ENCODE peak calls at places on chromosomes 2 and 18, in nine cellular contexts. One of them, this sample, is unnamed.
A peak's percentile ranks its signal among the peaks of the same experiment; 100 is the strongest.

GRCh38 chr2:225070811-225071210 is 28.5 kb upstream of the DOCK10 start:
- DNase-seq in foreskin keratinocyte: no peak
- DNase-seq in endothelial cell: no peak
- DNase-seq in stimulated activated CD4-positive, alpha-beta T cell treated with anti-CD3 and anti-CD28 coated beads, Interleukin-4, amount 100 ng/mL, for 1 hour: no peak
- DNase-seq in WTC11: no peak
- DNase-seq in left cardiac atrium: no peak
- DNase-seq in Karpas-422: no peak
- DNase-seq in NB4: no peak
- DNase-seq in psoas muscle: no peak
- DNase-seq in this sample: no peak

GRCh38 chr2:120445431-120446143 is 99.7 kb downstream of the INHBB start:
- DNase-seq in foreskin keratinocyte: no peak
- DNase-seq in left cardiac atrium: no peak
- DNase-seq in NB4: no peak
- DNase-seq in WTC11: no peak
- DNase-seq in stimulated activated CD4-positive, alpha-beta T cell treated with anti-CD3 and anti-CD28 coated beads, Interleukin-4, amount 100 ng/mL, for 1 hour: no peak
- DNase-seq in endothelial cell: no peak
- DNase-seq in Karpas-422: no peak
- DNase-seq in psoas muscle: no peak
- DNase-seq in this sample: no peak

GRCh38 chr2:226733927-226734564 is 65.6 kb downstream of the IRS1 start:
- DNase-seq in Karpas-422: no peak
- DNase-seq in psoas muscle: no peak
- DNase-seq in left cardiac atrium: no peak
- DNase-seq in foreskin keratinocyte: no peak
- DNase-seq in endothelial cell: no peak
- DNase-seq in NB4: no peak
- DNase-seq in WTC11: no peak
- DNase-seq in stimulated activated CD4-positive, alpha-beta T cell treated with anti-CD3 and anti-CD28 coated beads, Interleukin-4, amount 100 ng/mL, for 1 hour: no peak
- DNase-seq in this sample: no peak

GRCh38 chr18:38923136-38923535 is 1357.5 kb upstream of the CELF4 start:
- DNase-seq in Karpas-422: no peak
- DNase-seq in stimulated activated CD4-positive, alpha-beta T cell treated with anti-CD3 and anti-CD28 coated beads, Interleukin-4, amount 100 ng/mL, for 1 hour: no peak
- DNase-seq in psoas muscle: no peak
- DNase-seq in left cardiac atrium: no peak
- DNase-seq in foreskin keratinocyte: no peak
- DNase-seq in NB4: no peak
- DNase-seq in endothelial cell: no peak
- DNase-seq in WTC11: no peak
- DNase-seq in this sample: peak; percentile 73

GRCh38 chr18:30016179-30016578 is 1026.4 kb downstream of the DSC3 start:
- DNase-seq in psoas muscle: no peak
- DNase-seq in stimulated activated CD4-positive, alpha-beta T cell treated with anti-CD3 and anti-CD28 coated beads, Interleukin-4, amount 100 ng/mL, for 1 hour: no peak
- DNase-seq in foreskin keratinocyte: peak; percentile 26
- DNase-seq in endothelial cell: no peak
- DNase-seq in Karpas-422: no peak
- DNase-seq in WTC11: no peak
- DNase-seq in NB4: no peak
- DNase-seq in left cardiac atrium: no peak
- DNase-seq in this sample: no peak

GRCh38 chr2:111041398-111042202 is 79.1 kb upstream of the BCL2L11 start:
- DNase-seq in NB4: no peak
- DNase-seq in stimulated activated CD4-positive, alpha-beta T cell treated with anti-CD3 and anti-CD28 coated beads, Interleukin-4, amount 100 ng/mL, for 1 hour: no peak
- DNase-seq in WTC11: no peak
- DNase-seq in foreskin keratinocyte: no peak
- DNase-seq in endothelial cell: no peak
- DNase-seq in left cardiac atrium: no peak
- DNase-seq in psoas muscle: no peak
- DNase-seq in Karpas-422: no peak
- DNase-seq in this sample: no peak

GRCh38 chr2:40448476-40449079 is 3.3 kb downstream of the SLC8A1 start:
- DNase-seq in Karpas-422: peak; percentile 76
- DNase-seq in foreskin keratinocyte: no peak
- DNase-seq in NB4: peak; percentile 53
- DNase-seq in WTC11: no peak
- DNase-seq in stimulated activated CD4-positive, alpha-beta T cell treated with anti-CD3 and anti-CD28 coated beads, Interleukin-4, amount 100 ng/mL, for 1 hour: no peak
- DNase-seq in left cardiac atrium: no peak
- DNase-seq in psoas muscle: no peak
- DNase-seq in endothelial cell: peak; percentile 42
- DNase-seq in this sample: peak; percentile 50

GRCh38 chr2:225282858-225283693 is 116.4 kb upstream of the NYAP2 start:
- DNase-seq in left cardiac atrium: no peak
- DNase-seq in Karpas-422: peak; percentile 65
- DNase-seq in foreskin keratinocyte: no peak
- DNase-seq in WTC11: peak; percentile 22
- DNase-seq in psoas muscle: no peak
- DNase-seq in stimulated activated CD4-positive, alpha-beta T cell treated with anti-CD3 and anti-CD28 coated beads, Interleukin-4, amount 100 ng/mL, for 1 hour: no peak
- DNase-seq in endothelial cell: peak; percentile 49
- DNase-seq in NB4: peak; percentile 42
- DNase-seq in this sample: peak; percentile 34

GRCh38 chr18:45324489-45325111 is 290.7 kb upstream of the SLC14A2 start:
- DNase-seq in foreskin keratinocyte: no peak
- DNase-seq in NB4: no peak
- DNase-seq in WTC11: peak; percentile 39
- DNase-seq in stimulated activated CD4-positive, alpha-beta T cell treated with anti-CD3 and anti-CD28 coated beads, Interleukin-4, amount 100 ng/mL, for 1 hour: no peak
- DNase-seq in endothelial cell: no peak
- DNase-seq in psoas muscle: peak; percentile 88
- DNase-seq in Karpas-422: no peak
- DNase-seq in left cardiac atrium: peak; percentile 70
- DNase-seq in this sample: peak; percentile 47

GRCh38 chr2:46162329-46162870 is 134.8 kb upstream of the EPAS1 start:
- DNase-seq in endothelial cell: no peak
- DNase-seq in stimulated activated CD4-positive, alpha-beta T cell treated with anti-CD3 and anti-CD28 coated beads, Interleukin-4, amount 100 ng/mL, for 1 hour: no peak
- DNase-seq in Karpas-422: no peak
- DNase-seq in NB4: peak; percentile 63
- DNase-seq in WTC11: no peak
- DNase-seq in left cardiac atrium: no peak
- DNase-seq in psoas muscle: no peak
- DNase-seq in foreskin keratinocyte: no peak
- DNase-seq in this sample: no peak

GRCh38 chr18:8501044-8501443 is 108.2 kb upstream of the RAB12 start:
- DNase-seq in foreskin keratinocyte: no peak
- DNase-seq in endothelial cell: no peak
- DNase-seq in WTC11: no peak
- DNase-seq in psoas muscle: no peak
- DNase-seq in left cardiac atrium: no peak
- DNase-seq in stimulated activated CD4-positive, alpha-beta T cell treated with anti-CD3 and anti-CD28 coated beads, Interleukin-4, amount 100 ng/mL, for 1 hour: no peak
- DNase-seq in Karpas-422: no peak
- DNase-seq in NB4: no peak
- DNase-seq in this sample: peak; percentile 76

GRCh38 chr2:239936838-239937581 is 88.1 kb downstream of the NDUFA10 start:
- DNase-seq in endothelial cell: no peak
- DNase-seq in WTC11: peak; percentile 1
- DNase-seq in Karpas-422: no peak
- DNase-seq in left cardiac atrium: peak; percentile 21
- DNase-seq in NB4: peak; percentile 72
- DNase-seq in foreskin keratinocyte: no peak
- DNase-seq in stimulated activated CD4-positive, alpha-beta T cell treated with anti-CD3 and anti-CD28 coated beads, Interleukin-4, amount 100 ng/mL, for 1 hour: no peak
- DNase-seq in psoas muscle: no peak
- DNase-seq in this sample: no peak

GRCh38 chr2:180662555-180662954 is 317.9 kb upstream of the UBE2E3 start:
- DNase-seq in WTC11: no peak
- DNase-seq in NB4: no peak
- DNase-seq in left cardiac atrium: no peak
- DNase-seq in foreskin keratinocyte: no peak
- DNase-seq in endothelial cell: no peak
- DNase-seq in Karpas-422: no peak
- DNase-seq in stimulated activated CD4-positive, alpha-beta T cell treated with anti-CD3 and anti-CD28 coated beads, Interleukin-4, amount 100 ng/mL, for 1 hour: no peak
- DNase-seq in psoas muscle: no peak
- DNase-seq in this sample: no peak

GRCh38 chr2:81481994-81482368 is 1177.4 kb upstream of the LRRTM1 start:
- DNase-seq in endothelial cell: no peak
- DNase-seq in WTC11: no peak
- DNase-seq in foreskin keratinocyte: no peak
- DNase-seq in NB4: no peak
- DNase-seq in psoas muscle: no peak
- DNase-seq in stimulated activated CD4-positive, alpha-beta T cell treated with anti-CD3 and anti-CD28 coated beads, Interleukin-4, amount 100 ng/mL, for 1 hour: no peak
- DNase-seq in left cardiac atrium: no peak
- DNase-seq in Karpas-422: no peak
- DNase-seq in this sample: no peak

GRCh38 chr2:71934320-71934593 is 213.4 kb downstream of the CYP26B1 start:
- DNase-seq in NB4: no peak
- DNase-seq in Karpas-422: no peak
- DNase-seq in endothelial cell: no peak
- DNase-seq in stimulated activated CD4-positive, alpha-beta T cell treated with anti-CD3 and anti-CD28 coated beads, Interleukin-4, amount 100 ng/mL, for 1 hour: no peak
- DNase-seq in foreskin keratinocyte: no peak
- DNase-seq in WTC11: no peak
- DNase-seq in psoas muscle: no peak
- DNase-seq in left cardiac atrium: no peak
- DNase-seq in this sample: no peak

GRCh38 chr2:9703701-9704221 is 73.0 kb upstream of the YWHAQ start:
- DNase-seq in Karpas-422: no peak
- DNase-seq in WTC11: no peak
- DNase-seq in left cardiac atrium: no peak
- DNase-seq in NB4: peak; percentile 86
- DNase-seq in endothelial cell: no peak
- DNase-seq in foreskin keratinocyte: no peak
- DNase-seq in stimulated activated CD4-positive, alpha-beta T cell treated with anti-CD3 and anti-CD28 coated beads, Interleukin-4, amount 100 ng/mL, for 1 hour: no peak
- DNase-seq in psoas muscle: no peak
- DNase-seq in this sample: no peak

GRCh38 chr18:33870059-33870458 is 292.0 kb downstream of the ASXL3 start:
- DNase-seq in WTC11: no peak
- DNase-seq in NB4: no peak
- DNase-seq in left cardiac atrium: no peak
- DNase-seq in foreskin keratinocyte: no peak
- DNase-seq in endothelial cell: no peak
- DNase-seq in stimulated activated CD4-positive, alpha-beta T cell treated with anti-CD3 and anti-CD28 coated beads, Interleukin-4, amount 100 ng/mL, for 1 hour: no peak
- DNase-seq in Karpas-422: no peak
- DNase-seq in psoas muscle: no peak
- DNase-seq in this sample: no peak

GRCh38 chr2:28359222-28360065 is 33.2 kb upstream of the FOSL2 start:
- DNase-seq in foreskin keratinocyte: no peak
- DNase-seq in Karpas-422: no peak
- DNase-seq in left cardiac atrium: no peak
- DNase-seq in WTC11: no peak
- DNase-seq in NB4: peak; percentile 98
- DNase-seq in stimulated activated CD4-positive, alpha-beta T cell treated with anti-CD3 and anti-CD28 coated beads, Interleukin-4, amount 100 ng/mL, for 1 hour: peak; percentile 58
- DNase-seq in psoas muscle: no peak
- DNase-seq in endothelial cell: no peak
- DNase-seq in this sample: no peak

GRCh38 chr18:59912007-59912550 is 12.3 kb downstream of the PMAIP1 start:
- DNase-seq in stimulated activated CD4-positive, alpha-beta T cell treated with anti-CD3 and anti-CD28 coated beads, Interleukin-4, amount 100 ng/mL, for 1 hour: no peak
- DNase-seq in WTC11: no peak
- DNase-seq in endothelial cell: no peak
- DNase-seq in Karpas-422: no peak
- DNase-seq in NB4: no peak
- DNase-seq in psoas muscle: no peak
- DNase-seq in left cardiac atrium: no peak
- DNase-seq in foreskin keratinocyte: no peak
- DNase-seq in this sample: no peak

GRCh38 chr2:13616656-13617055 is 899.9 kb downstream of the TRIB2 start:
- DNase-seq in endothelial cell: no peak
- DNase-seq in foreskin keratinocyte: no peak
- DNase-seq in stimulated activated CD4-positive, alpha-beta T cell treated with anti-CD3 and anti-CD28 coated beads, Interleukin-4, amount 100 ng/mL, for 1 hour: no peak
- DNase-seq in NB4: no peak
- DNase-seq in left cardiac atrium: no peak
- DNase-seq in psoas muscle: no peak
- DNase-seq in WTC11: no peak
- DNase-seq in Karpas-422: no peak
- DNase-seq in this sample: no peak

GRCh38 chr2:212723226-212723625 is 184.6 kb upstream of the ERBB4 start:
- DNase-seq in psoas muscle: no peak
- DNase-seq in Karpas-422: no peak
- DNase-seq in endothelial cell: no peak
- DNase-seq in WTC11: no peak
- DNase-seq in stimulated activated CD4-positive, alpha-beta T cell treated with anti-CD3 and anti-CD28 coated beads, Interleukin-4, amount 100 ng/mL, for 1 hour: no peak
- DNase-seq in foreskin keratinocyte: peak; percentile 63
- DNase-seq in left cardiac atrium: no peak
- DNase-seq in NB4: no peak
- DNase-seq in this sample: no peak

GRCh38 chr18:22691988-22692710 is 241.0 kb upstream of the RBBP8 start:
- DNase-seq in endothelial cell: no peak
- DNase-seq in foreskin keratinocyte: no peak
- DNase-seq in psoas muscle: no peak
- DNase-seq in left cardiac atrium: no peak
- DNase-seq in stimulated activated CD4-positive, alpha-beta T cell treated with anti-CD3 and anti-CD28 coated beads, Interleukin-4, amount 100 ng/mL, for 1 hour: no peak
- DNase-seq in NB4: peak; percentile 15
- DNase-seq in WTC11: no peak
- DNase-seq in Karpas-422: no peak
- DNase-seq in this sample: no peak

GRCh38 chr2:85539361-85540130 is 578 bp downstream of the MAT2A start:
- DNase-seq in Karpas-422: peak; percentile 82
- DNase-seq in foreskin keratinocyte: no peak
- DNase-seq in WTC11: peak; percentile 48
- DNase-seq in stimulated activated CD4-positive, alpha-beta T cell treated with anti-CD3 and anti-CD28 coated beads, Interleukin-4, amount 100 ng/mL, for 1 hour: peak; percentile 80
- DNase-seq in left cardiac atrium: peak; percentile 82
- DNase-seq in NB4: peak; percentile 83
- DNase-seq in endothelial cell: peak; percentile 61
- DNase-seq in psoas muscle: peak; percentile 79
- DNase-seq in this sample: peak; percentile 68

GRCh38 chr2:215884741-215885140 is 128.6 kb downstream of the MREG start:
- DNase-seq in foreskin keratinocyte: no peak
- DNase-seq in psoas muscle: no peak
- DNase-seq in Karpas-422: no peak
- DNase-seq in stimulated activated CD4-positive, alpha-beta T cell treated with anti-CD3 and anti-CD28 coated beads, Interleukin-4, amount 100 ng/mL, for 1 hour: no peak
- DNase-seq in left cardiac atrium: no peak
- DNase-seq in NB4: no peak
- DNase-seq in endothelial cell: no peak
- DNase-seq in WTC11: no peak
- DNase-seq in this sample: no peak

GRCh38 chr2:119158563-119159347 is at the start of gene C1QL2:
- DNase-seq in Karpas-422: no peak
- DNase-seq in endothelial cell: peak; percentile 37
- DNase-seq in psoas muscle: no peak
- DNase-seq in WTC11: peak; percentile 66
- DNase-seq in left cardiac atrium: no peak
- DNase-seq in foreskin keratinocyte: no peak
- DNase-seq in NB4: no peak
- DNase-seq in stimulated activated CD4-positive, alpha-beta T cell treated with anti-CD3 and anti-CD28 coated beads, Interleukin-4, amount 100 ng/mL, for 1 hour: no peak
- DNase-seq in this sample: peak; percentile 22

GRCh38 chr18:35039633-35040032 is 1.6 kb upstream of the MAPRE2 start:
- DNase-seq in Karpas-422: peak; percentile 59
- DNase-seq in foreskin keratinocyte: peak; percentile 10
- DNase-seq in WTC11: no peak
- DNase-seq in psoas muscle: no peak
- DNase-seq in endothelial cell: no peak
- DNase-seq in left cardiac atrium: no peak
- DNase-seq in NB4: no peak
- DNase-seq in stimulated activated CD4-positive, alpha-beta T cell treated with anti-CD3 and anti-CD28 coated beads, Interleukin-4, amount 100 ng/mL, for 1 hour: no peak
- DNase-seq in this sample: no peak

GRCh38 chr2:219661955-219662395 is 34.5 kb downstream of the SLC4A3 start:
- DNase-seq in foreskin keratinocyte: peak; percentile 87
- DNase-seq in left cardiac atrium: no peak
- DNase-seq in Karpas-422: no peak
- DNase-seq in endothelial cell: no peak
- DNase-seq in NB4: no peak
- DNase-seq in WTC11: no peak
- DNase-seq in psoas muscle: no peak
- DNase-seq in stimulated activated CD4-positive, alpha-beta T cell treated with anti-CD3 and anti-CD28 coated beads, Interleukin-4, amount 100 ng/mL, for 1 hour: no peak
- DNase-seq in this sample: no peak

GRCh38 chr18:50075772-50076171 is 119.2 kb downstream of the MYO5B start:
- DNase-seq in Karpas-422: no peak
- DNase-seq in psoas muscle: no peak
- DNase-seq in endothelial cell: no peak
- DNase-seq in stimulated activated CD4-positive, alpha-beta T cell treated with anti-CD3 and anti-CD28 coated beads, Interleukin-4, amount 100 ng/mL, for 1 hour: no peak
- DNase-seq in foreskin keratinocyte: no peak
- DNase-seq in WTC11: no peak
- DNase-seq in left cardiac atrium: no peak
- DNase-seq in NB4: no peak
- DNase-seq in this sample: no peak

GRCh38 chr2:165793779-165794519 is at the start of gene GALNT3:
- DNase-seq in left cardiac atrium: peak; percentile 24
- DNase-seq in foreskin keratinocyte: peak; percentile 78
- DNase-seq in Karpas-422: peak; percentile 44
- DNase-seq in psoas muscle: peak; percentile 13
- DNase-seq in WTC11: peak; percentile 96
- DNase-seq in stimulated activated CD4-positive, alpha-beta T cell treated with anti-CD3 and anti-CD28 coated beads, Interleukin-4, amount 100 ng/mL, for 1 hour: peak; percentile 31
- DNase-seq in NB4: peak; percentile 67
- DNase-seq in endothelial cell: peak; percentile 26
- DNase-seq in this sample: peak; percentile 98

GRCh38 chr2:164984428-164984827 is 29.1 kb upstream of the SLC38A11 start:
- DNase-seq in NB4: no peak
- DNase-seq in stimulated activated CD4-positive, alpha-beta T cell treated with anti-CD3 and anti-CD28 coated beads, Interleukin-4, amount 100 ng/mL, for 1 hour: no peak
- DNase-seq in Karpas-422: no peak
- DNase-seq in endothelial cell: no peak
- DNase-seq in left cardiac atrium: no peak
- DNase-seq in foreskin keratinocyte: no peak
- DNase-seq in psoas muscle: no peak
- DNase-seq in WTC11: no peak
- DNase-seq in this sample: no peak

GRCh38 chr2:64354857-64355680 is 98.9 kb upstream of the LGALSL start:
- DNase-seq in endothelial cell: no peak
- DNase-seq in foreskin keratinocyte: peak; percentile 91
- DNase-seq in stimulated activated CD4-positive, alpha-beta T cell treated with anti-CD3 and anti-CD28 coated beads, Interleukin-4, amount 100 ng/mL, for 1 hour: no peak
- DNase-seq in left cardiac atrium: no peak
- DNase-seq in Karpas-422: no peak
- DNase-seq in psoas muscle: no peak
- DNase-seq in NB4: no peak
- DNase-seq in WTC11: no peak
- DNase-seq in this sample: no peak

This sample was measured in COR-L47.